ENCODE peak calls at places on chromosomes 6 and 20, in four cellular contexts. B is H1, T is GM12878, H is K562. K is an unnamed sample.

GRCh38 chr6:30463651-30464618 is 25.4 kb upstream of the HLA-E start:
- DNase-seq in B (no peak), T (peak), H (no peak), K (no peak)

GRCh38 chr20:51759769-51760510 is 8.2 kb downstream of the ATP9A start:
- DNase-seq in B (no peak), H (no peak), T (no peak), K (no peak)

GRCh38 chr6:134589512-134589911 is 271.6 kb upstream of the SGK1 start:
- DNase-seq in T (no peak), H (no peak), B (no peak), K (no peak)

GRCh38 chr20:61835791-61836350 is 229.8 kb downstream of the TAF4 start:
- DNase-seq in B (no peak), T (no peak), H (no peak), K (no peak)

GRCh38 chr6:21634582-21634981 is 41.0 kb downstream of the SOX4 start:
- DNase-seq in T (no peak), B (no peak), H (no peak), K (no peak)

GRCh38 chr6:25027221-25027916 is 91.6 kb upstream of the RIPOR2 start:
- DNase-seq in H (no peak), T (peak), B (no peak), K (no peak)

GRCh38 chr6:150254671-150255228 is 111.9 kb downstream of the PPP1R14C start:
- DNase-seq in B (no peak), H (no peak), T (no peak), K (no peak)

GRCh38 chr6:75283907-75284284 is 696 bp downstream of the TMEM30A start:
- DNase-seq in H (peak), B (no peak), T (no peak), K (no peak)

GRCh38 chr6:15406452-15406851 is 160.6 kb downstream of the JARID2 start:
- DNase-seq in H (no peak), B (no peak), T (no peak), K (no peak)

GRCh38 chr6:33088931-33089640 is 13.3 kb downstream of the HLA-DPB1 start:
- DNase-seq in B (no peak), T (no peak), H (no peak), K (no peak)

GRCh38 chr20:35312348-35312747 is 20.1 kb upstream of the FAM83C start:
- DNase-seq in T (peak), B (no peak), H (no peak), K (peak)

GRCh38 chr20:43825635-43826034 is 89.0 kb upstream of the TOX2 start:
- DNase-seq in B (no peak), T (peak), H (no peak), K (no peak)

GRCh38 chr6:82364087-82365010 is 732 bp downstream of the TPBG start:
- DNase-seq in B (peak), H (no peak), T (no peak), K (peak)

GRCh38 chr6:26260110-26260637 is 104.8 kb upstream of the BTN3A2 start:
- DNase-seq in H (no peak), B (no peak), T (no peak), K (no peak)

GRCh38 chr6:12119085-12119588 is 107.0 kb downstream of the HIVEP1 start:
- DNase-seq in B (no peak), T (peak), H (peak), K (no peak)

GRCh38 chr6:49890988-49891387 is 24.7 kb upstream of the CRISP1 start:
- DNase-seq in H (no peak), B (peak), T (no peak), K (no peak)
- TF ChIP-seq EGR1 in H (no peak), B (no peak), T (no peak), K (no peak)

GRCh38 chr20:44954198-44954597 is 6.0 kb downstream of the TOMM34 start:
- DNase-seq in B (no peak), H (peak), T (no peak), K (no peak)
- TF ChIP-seq EGR1 in B (no peak), H (no peak), T (no peak), K (no peak)

GRCh38 chr20:63236116-63236837 is 572 bp downstream of the BIRC7 start:
- DNase-seq in B (no peak), H (no peak), T (no peak), K (no peak)

GRCh38 chr20:63234693-63235398 is 859 bp upstream of the BIRC7 start:
- DNase-seq in T (no peak), B (peak), H (peak), K (no peak)

GRCh38 chr20:63233061-63233344 is 2.7 kb upstream of the BIRC7 start:
- DNase-seq in B (no peak), H (no peak), T (no peak), K (no peak)

GRCh38 chr20:63233924-63234323 is 1.8 kb upstream of the BIRC7 start:
- DNase-seq in B (no peak), T (no peak), H (no peak), K (no peak)

DNA sequence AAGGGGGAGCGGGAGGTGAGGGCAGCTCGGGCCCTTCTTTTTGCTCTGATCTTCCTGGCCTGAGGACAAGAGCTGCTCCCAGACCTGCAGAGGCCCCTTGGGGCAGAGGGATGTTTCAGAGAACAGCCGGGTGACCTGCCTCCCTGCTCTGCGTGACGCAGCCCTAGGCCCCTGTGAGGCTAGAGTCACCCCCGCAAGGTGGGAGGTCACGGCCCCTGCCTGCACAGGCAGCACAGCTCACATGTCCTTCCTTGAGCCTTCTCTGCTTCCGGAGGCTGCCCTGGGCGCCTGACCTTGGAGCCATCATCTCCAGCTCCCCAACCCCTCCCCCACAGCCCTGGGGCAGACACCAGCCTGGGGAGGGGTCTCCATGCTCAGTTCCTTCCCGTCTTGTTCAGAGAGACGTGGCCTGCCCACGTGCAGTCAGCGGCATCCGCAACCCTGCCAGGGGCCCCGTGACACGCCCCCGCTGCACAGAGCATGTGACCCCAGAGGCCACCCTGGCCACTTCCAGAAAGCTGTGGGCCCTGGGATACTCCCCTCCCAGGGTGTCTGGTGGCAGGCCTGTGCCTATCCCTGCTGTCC is at the start of gene BIRC7:
- DNase-seq in T (no peak), H (peak), B (no peak), K (no peak)
- TF ChIP-seq EGR1 in T (no peak), H (peak), B (no peak), K (no peak)

GRCh38 chr6:160133441-160134336 is 12.1 kb downstream of the SLC22A1 start:
- DNase-seq in B (no peak), H (no peak), T (no peak), K (no peak)
- TF ChIP-seq EGR1 in B (no peak), H (no peak), T (no peak), K (no peak)

GRCh38 chr6:44225579-44226325 is 2.4 kb downstream of the SLC29A1 start:
- DNase-seq in B (no peak), H (peak), T (no peak), K (no peak)

GRCh38 chr6:44228433-44228832 is 5.0 kb downstream of the SLC29A1 start:
- DNase-seq in B (no peak), H (no peak), T (no peak), K (no peak)

GRCh38 chr6:44226368-44227137 is 3.2 kb downstream of the SLC29A1 start:
- DNase-seq in H (peak), T (no peak), B (no peak), K (no peak)

GRCh38 chr6:44228031-44228430 is 4.6 kb downstream of the SLC29A1 start:
- DNase-seq in H (no peak), B (no peak), T (no peak), K (no peak)

DNA sequence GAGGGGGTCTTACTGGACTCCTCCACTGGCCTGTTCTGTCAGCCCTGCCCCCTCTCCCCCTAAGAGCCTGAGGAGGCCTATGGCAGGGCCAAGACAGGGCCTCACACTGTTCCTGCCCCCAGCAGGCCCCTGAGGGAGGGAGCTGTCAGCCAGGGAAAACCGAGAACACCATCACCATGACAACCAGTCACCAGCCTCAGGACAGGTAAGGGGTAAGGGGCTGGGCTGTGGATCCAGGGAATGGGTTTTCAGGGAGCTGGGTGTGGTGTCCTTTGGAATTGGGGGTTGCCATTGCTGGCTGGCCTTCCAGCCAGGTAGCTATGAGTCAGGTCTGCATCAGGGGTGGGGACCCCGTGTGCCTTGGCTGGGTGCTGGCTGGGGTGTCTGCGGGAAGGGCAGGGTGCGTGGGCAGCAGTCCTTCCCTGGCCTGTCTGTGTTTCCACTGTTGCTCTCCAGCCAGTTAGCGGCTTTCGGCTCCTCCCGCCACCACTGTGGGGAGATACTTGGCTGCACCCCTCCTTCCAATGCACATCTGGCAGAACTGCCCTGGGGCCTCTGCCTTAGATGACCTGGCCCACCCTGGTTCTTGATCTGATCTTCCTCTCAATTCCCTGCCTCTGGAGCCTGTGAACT is 3.9 kb downstream of the SLC29A1 start:
- DNase-seq in H (peak), B (no peak), T (no peak), K (no peak)
- TF ChIP-seq EGR1 in H (no peak), B (no peak), T (no peak), K (no peak)

GRCh38 chr6:148628251-148628650 is 118.6 kb upstream of the UST start:
- DNase-seq in T (no peak), B (no peak), H (no peak), K (no peak)
- TF ChIP-seq EGR1 in T (no peak), B (no peak), H (no peak), K (no peak)